ENCODE peak calls at places on chromosomes 4 and X, in four cellular contexts. E is HL-60, I is AG04450, J is mesothelial cell of epicardium. M is an unnamed sample.
A peak's percentile ranks its signal among the peaks of the same experiment; 100 is the strongest.

GRCh38 chr4:44984083-44984482 is 257.7 kb upstream of the GNPDA2 start:
- DNase-seq in I (no peak), E (no peak), J (no peak), M (no peak)

GRCh38 chr4:182593864-182594263 is 323.3 kb downstream of the DCTD start:
- DNase-seq in I (no peak), J (no peak), E (no peak), M (no peak)

GRCh38 chr4:126955292-126956191 is 677.2 kb upstream of the INTU start:
- DNase-seq in E (no peak), I (no peak), J (no peak), M (no peak)

GRCh38 chrX:47568656-47569295 is 7.8 kb downstream of the ARAF start:
- DNase-seq in I (no peak), E (no peak), J (no peak), M (peak; percentile 37)

GRCh38 chr4:89171176-89171575 is 59.8 kb downstream of the TIGD2 start:
- DNase-seq in E (no peak), J (no peak), I (no peak), M (no peak)

GRCh38 chr4:96149911-96150310 is 310.0 kb downstream of the PDHA2 start:
- DNase-seq in J (no peak), I (no peak), E (no peak), M (no peak)

GRCh38 chr4:155666701-155667537 is at the start of gene GUCY1A1:
- DNase-seq in E (no peak), I (no peak), J (peak; percentile 38), M (peak; percentile 68)

GRCh38 chr4:125703443-125703842 is 388.7 kb downstream of the FAT4 start:
- DNase-seq in J (no peak), I (no peak), E (no peak), M (no peak)

GRCh38 chrX:140971385-140971784 is 31.0 kb upstream of the SPANXB1 start:
- DNase-seq in J (no peak), I (no peak), E (no peak), M (no peak)

GRCh38 chr4:1160351-1160750 is 12.0 kb downstream of the SPON2 start:
- DNase-seq in I (no peak), E (no peak), J (no peak), M (no peak)

GRCh38 chr4:166169111-166169510 is 296.1 kb downstream of the TLL1 start:
- DNase-seq in E (no peak), J (no peak), I (no peak), M (peak; percentile 2)

GRCh38 chr4:138509346-138509745 is 267.2 kb upstream of the SLC7A11 start:
- DNase-seq in J (no peak), E (no peak), I (no peak), M (no peak)

GRCh38 chr4:56995525-56995924 is 16.8 kb downstream of the POLR2B start:
- DNase-seq in I (peak; percentile 87), J (no peak), E (no peak), M (no peak)

GRCh38 chr4:85779165-85779564 is 304.2 kb downstream of the ARHGAP24 start:
- DNase-seq in J (no peak), E (no peak), I (no peak), M (no peak)

GRCh38 chr4:75376543-75376942 is 137.7 kb downstream of the RCHY1 start:
- DNase-seq in E (no peak), J (no peak), I (no peak), M (no peak)

GRCh38 chr4:153160856-153161598 is 43.2 kb upstream of the TRIM2 start:
- DNase-seq in I (no peak), E (no peak), J (no peak), M (no peak)

GRCh38 chr4:153159728-153160221 is 44.5 kb upstream of the TRIM2 start:
- DNase-seq in I (no peak), E (no peak), J (no peak), M (no peak)

GRCh38 chr4:153161599-153161971 is 42.7 kb upstream of the TRIM2 start:
- DNase-seq in I (no peak), J (no peak), E (no peak), M (no peak)

GRCh38 chr4:153156263-153156662 is 48.0 kb upstream of the TRIM2 start:
- DNase-seq in E (peak; percentile 76), J (no peak), I (no peak), M (no peak)

DNA sequence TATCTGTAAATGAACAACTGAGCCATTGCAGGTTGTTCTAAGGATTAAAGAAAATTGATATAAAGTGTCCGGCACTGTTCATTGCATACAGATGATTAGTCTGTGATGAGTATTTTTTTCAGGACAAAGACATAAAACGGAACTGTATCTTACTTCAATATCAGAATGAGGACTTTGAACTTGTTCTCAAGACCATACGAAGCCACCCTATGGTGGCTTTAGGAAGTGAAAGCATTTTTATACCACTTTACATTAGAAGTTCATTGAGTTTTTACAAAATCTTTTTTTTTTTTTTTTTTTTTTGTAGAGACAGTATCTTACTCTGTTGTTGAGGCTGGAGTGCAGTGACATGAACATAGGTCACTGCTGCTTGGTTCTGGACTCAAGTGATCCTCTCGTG is 45.2 kb upstream of the TRIM2 start:
- DNase-seq in I (no peak), E (no peak), J (no peak), M (no peak)
- TF ChIP-seq CTCF in I (peak; percentile 23), E (no peak), J (peak; percentile 21), M (no peak)

GRCh38 chr4:53591372-53591892 is at the start of gene LNX1:
- DNase-seq in J (no peak), I (no peak), E (peak; percentile 22), M (no peak)
- TF ChIP-seq CTCF in J (no peak), I (no peak), E (no peak), M (no peak)

DNA sequence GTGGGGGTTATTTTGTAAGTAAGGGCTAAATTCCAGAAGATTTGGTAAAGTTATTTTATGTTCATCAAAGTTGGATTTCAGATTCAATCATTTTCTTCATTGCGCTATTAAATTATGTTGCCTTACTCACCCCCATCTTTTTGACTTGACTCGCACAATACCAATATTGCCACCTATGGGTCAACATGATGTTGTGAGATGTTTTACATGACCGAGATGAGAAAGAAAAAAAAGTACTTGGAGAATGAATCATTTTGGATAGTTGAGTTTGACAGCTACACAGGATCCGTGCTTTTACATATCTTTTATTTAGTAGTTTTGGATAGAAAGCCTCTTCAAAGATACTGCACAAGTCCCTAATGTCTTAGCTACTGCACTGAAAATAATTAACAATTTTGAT is 224.2 kb upstream of the EMCN start:
- DNase-seq in E (peak; percentile 16), J (no peak), I (no peak), M (no peak)
- TF ChIP-seq CTCF in E (no peak), J (no peak), I (peak; percentile 19), M (peak; percentile 24)

GRCh38 chr4:151629097-151629783 is 131.6 kb downstream of the GATB start:
- DNase-seq in E (no peak), I (no peak), J (no peak), M (no peak)
- TF ChIP-seq CTCF in E (no peak), I (no peak), J (no peak), M (no peak)